ENCODE peak calls at places on chromosome 1, in nine cellular contexts. One of them, this sample, is unnamed.

GRCh38 chr1:150971583-150972416 is 2.8 kb downstream of the CERS2 start:
- DNase-seq in lung: peak
- DNase-seq in thoracic aorta: no peak
- DNase-seq in aorta: peak
- DNase-seq in DND-41: no peak
- DNase-seq in caudate nucleus: no peak
- DNase-seq in A549: no peak
- DNase-seq in iPS DF 6.9: no peak
- DNase-seq in Peyer's patch: no peak
- DNase-seq in this sample: no peak

GRCh38 chr1:55053265-55053954 is 14.1 kb downstream of the PCSK9 start:
- DNase-seq in A549: no peak
- DNase-seq in caudate nucleus: no peak
- DNase-seq in thoracic aorta: no peak
- DNase-seq in iPS DF 6.9: no peak
- DNase-seq in Peyer's patch: no peak
- DNase-seq in lung: peak
- DNase-seq in DND-41: no peak
- DNase-seq in aorta: no peak
- DNase-seq in this sample: no peak

GRCh38 chr1:169108897-169109560 is 2.5 kb downstream of the ATP1B1 start:
- DNase-seq in caudate nucleus: no peak
- DNase-seq in lung: no peak
- DNase-seq in aorta: no peak
- DNase-seq in iPS DF 6.9: no peak
- DNase-seq in A549: no peak
- DNase-seq in thoracic aorta: no peak
- DNase-seq in Peyer's patch: no peak
- DNase-seq in DND-41: no peak
- DNase-seq in this sample: no peak

GRCh38 chr1:71311396-71311795 is 230.6 kb upstream of the ZRANB2 start:
- DNase-seq in thoracic aorta: no peak
- DNase-seq in aorta: no peak
- DNase-seq in DND-41: no peak
- DNase-seq in A549: no peak
- DNase-seq in caudate nucleus: no peak
- DNase-seq in Peyer's patch: no peak
- DNase-seq in lung: no peak
- DNase-seq in iPS DF 6.9: no peak
- DNase-seq in this sample: no peak

GRCh38 chr1:228370439-228370940 is 36.1 kb downstream of the TRIM11 start:
- DNase-seq in aorta: peak
- DNase-seq in iPS DF 6.9: no peak
- DNase-seq in DND-41: no peak
- DNase-seq in thoracic aorta: no peak
- DNase-seq in A549: no peak
- DNase-seq in caudate nucleus: no peak
- DNase-seq in lung: no peak
- DNase-seq in Peyer's patch: no peak
- DNase-seq in this sample: no peak

GRCh38 chr1:57327331-57327730 is 96.5 kb downstream of the DAB1 start:
- DNase-seq in aorta: no peak
- DNase-seq in Peyer's patch: no peak
- DNase-seq in thoracic aorta: no peak
- DNase-seq in A549: no peak
- DNase-seq in caudate nucleus: no peak
- DNase-seq in DND-41: no peak
- DNase-seq in iPS DF 6.9: no peak
- DNase-seq in lung: no peak
- DNase-seq in this sample: no peak

GRCh38 chr1:165910764-165911421 is 83.5 kb downstream of the UCK2 start:
- DNase-seq in thoracic aorta: no peak
- DNase-seq in aorta: peak
- DNase-seq in A549: no peak
- DNase-seq in DND-41: no peak
- DNase-seq in iPS DF 6.9: no peak
- DNase-seq in lung: no peak
- DNase-seq in Peyer's patch: no peak
- DNase-seq in caudate nucleus: no peak
- DNase-seq in this sample: no peak

GRCh38 chr1:17273096-17273495 is 24.2 kb downstream of the PADI3 start:
- DNase-seq in aorta: no peak
- DNase-seq in thoracic aorta: no peak
- DNase-seq in lung: no peak
- DNase-seq in caudate nucleus: no peak
- DNase-seq in A549: no peak
- DNase-seq in DND-41: no peak
- DNase-seq in iPS DF 6.9: no peak
- DNase-seq in Peyer's patch: no peak
- DNase-seq in this sample: no peak

GRCh38 chr1:21885236-21886037 is 51.7 kb downstream of the HSPG2 start:
- DNase-seq in iPS DF 6.9: no peak
- DNase-seq in aorta: peak
- DNase-seq in caudate nucleus: no peak
- DNase-seq in A549: no peak
- DNase-seq in thoracic aorta: no peak
- DNase-seq in Peyer's patch: no peak
- DNase-seq in DND-41: no peak
- DNase-seq in lung: no peak
- DNase-seq in this sample: no peak

GRCh38 chr1:205345761-205346160 is 11.0 kb downstream of the KLHDC8A start:
- DNase-seq in lung: no peak
- DNase-seq in thoracic aorta: no peak
- DNase-seq in A549: no peak
- DNase-seq in DND-41: no peak
- DNase-seq in iPS DF 6.9: no peak
- DNase-seq in caudate nucleus: no peak
- DNase-seq in aorta: no peak
- DNase-seq in Peyer's patch: no peak
- DNase-seq in this sample: no peak

GRCh38 chr1:231460614-231461013 is 38.5 kb upstream of the EGLN1 start:
- DNase-seq in iPS DF 6.9: no peak
- DNase-seq in caudate nucleus: no peak
- DNase-seq in aorta: no peak
- DNase-seq in lung: no peak
- DNase-seq in Peyer's patch: no peak
- DNase-seq in A549: no peak
- DNase-seq in thoracic aorta: no peak
- DNase-seq in DND-41: peak
- DNase-seq in this sample: no peak

GRCh38 chr1:210200090-210200736 is 32.4 kb upstream of the SERTAD4 start:
- DNase-seq in lung: no peak
- DNase-seq in A549: no peak
- DNase-seq in iPS DF 6.9: no peak
- DNase-seq in caudate nucleus: no peak
- DNase-seq in DND-41: no peak
- DNase-seq in thoracic aorta: no peak
- DNase-seq in aorta: no peak
- DNase-seq in Peyer's patch: no peak
- DNase-seq in this sample: no peak

GRCh38 chr1:196063952-196064351 is 544.3 kb downstream of the KCNT2 start:
- DNase-seq in thoracic aorta: no peak
- DNase-seq in Peyer's patch: no peak
- DNase-seq in lung: no peak
- DNase-seq in A549: no peak
- DNase-seq in iPS DF 6.9: no peak
- DNase-seq in aorta: no peak
- DNase-seq in caudate nucleus: no peak
- DNase-seq in DND-41: no peak
- DNase-seq in this sample: no peak

GRCh38 chr1:237851209-237851845 is 39.4 kb downstream of the ZP4 start:
- DNase-seq in aorta: no peak
- DNase-seq in thoracic aorta: no peak
- DNase-seq in Peyer's patch: no peak
- DNase-seq in caudate nucleus: peak
- DNase-seq in lung: no peak
- DNase-seq in DND-41: peak
- DNase-seq in iPS DF 6.9: peak
- DNase-seq in A549: peak
- DNase-seq in this sample: no peak

GRCh38 chr1:67463298-67463960 is 33.2 kb upstream of the SERBP1 start:
- DNase-seq in caudate nucleus: peak
- DNase-seq in iPS DF 6.9: no peak
- DNase-seq in A549: no peak
- DNase-seq in aorta: no peak
- DNase-seq in Peyer's patch: no peak
- DNase-seq in thoracic aorta: no peak
- DNase-seq in lung: no peak
- DNase-seq in DND-41: no peak
- DNase-seq in this sample: no peak

DNA sequence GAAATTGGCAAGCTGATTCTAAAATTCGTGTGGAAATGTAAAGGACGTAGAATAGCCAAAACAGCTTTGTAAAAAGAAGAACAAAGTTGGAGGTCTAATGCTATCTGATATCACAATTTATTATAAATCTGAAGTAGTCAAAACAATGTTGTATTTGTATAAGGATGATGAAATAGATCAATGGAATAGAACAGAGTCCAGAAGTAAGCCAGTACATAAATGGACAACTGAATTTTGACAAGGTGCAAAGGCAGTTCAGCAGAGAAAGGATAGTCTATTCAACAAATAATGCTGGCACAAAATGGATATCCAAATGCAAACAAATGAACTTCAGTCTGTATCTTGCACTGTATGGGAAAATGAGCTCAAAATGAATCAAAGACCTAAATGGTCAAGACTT is 20.2 kb downstream of the RALGPS2 start:
- DNase-seq in iPS DF 6.9: no peak
- DNase-seq in A549: no peak
- DNase-seq in lung: no peak
- DNase-seq in Peyer's patch: no peak
- DNase-seq in aorta: no peak
- DNase-seq in caudate nucleus: no peak
- DNase-seq in DND-41: no peak
- DNase-seq in thoracic aorta: no peak
- DNase-seq in this sample: no peak
- H3K27ac ChIP-seq in iPS DF 6.9: no peak
- H3K27ac ChIP-seq in A549: no peak
- H3K27ac ChIP-seq in lung: no peak
- H3K27ac ChIP-seq in Peyer's patch: no peak
- H3K27ac ChIP-seq in aorta: no peak
- H3K27ac ChIP-seq in caudate nucleus: no peak
- H3K27ac ChIP-seq in DND-41: no peak
- H3K27ac ChIP-seq in thoracic aorta: no peak
- H3K27ac ChIP-seq in this sample: no peak

GRCh38 chr1:201918343-201918742 is 28.0 kb downstream of the LMOD1 start:
- DNase-seq in caudate nucleus: no peak
- DNase-seq in iPS DF 6.9: no peak
- DNase-seq in A549: no peak
- DNase-seq in DND-41: no peak
- DNase-seq in aorta: no peak
- DNase-seq in Peyer's patch: no peak
- DNase-seq in thoracic aorta: no peak
- DNase-seq in lung: no peak
- DNase-seq in this sample: no peak
- H3K27ac ChIP-seq in caudate nucleus: no peak
- H3K27ac ChIP-seq in iPS DF 6.9: no peak
- H3K27ac ChIP-seq in A549: peak
- H3K27ac ChIP-seq in DND-41: no peak
- H3K27ac ChIP-seq in aorta: peak
- H3K27ac ChIP-seq in Peyer's patch: peak
- H3K27ac ChIP-seq in thoracic aorta: peak
- H3K27ac ChIP-seq in lung: peak
- H3K27ac ChIP-seq in this sample: no peak

GRCh38 chr1:84497631-84498278 is 8.4 kb upstream of the SPATA1 start:
- DNase-seq in iPS DF 6.9: no peak
- DNase-seq in Peyer's patch: no peak
- DNase-seq in thoracic aorta: no peak
- DNase-seq in caudate nucleus: no peak
- DNase-seq in A549: no peak
- DNase-seq in lung: no peak
- DNase-seq in DND-41: no peak
- DNase-seq in aorta: no peak
- DNase-seq in this sample: no peak
- H3K27ac ChIP-seq in iPS DF 6.9: no peak
- H3K27ac ChIP-seq in Peyer's patch: no peak
- H3K27ac ChIP-seq in thoracic aorta: no peak
- H3K27ac ChIP-seq in caudate nucleus: no peak
- H3K27ac ChIP-seq in A549: no peak
- H3K27ac ChIP-seq in lung: no peak
- H3K27ac ChIP-seq in DND-41: no peak
- H3K27ac ChIP-seq in aorta: no peak
- H3K27ac ChIP-seq in this sample: no peak

GRCh38 chr1:94714152-94714551 is 106.0 kb upstream of the SLC44A3 start:
- DNase-seq in iPS DF 6.9: no peak
- DNase-seq in lung: no peak
- DNase-seq in Peyer's patch: no peak
- DNase-seq in A549: no peak
- DNase-seq in caudate nucleus: no peak
- DNase-seq in aorta: no peak
- DNase-seq in thoracic aorta: no peak
- DNase-seq in DND-41: no peak
- DNase-seq in this sample: no peak

GRCh38 chr1:94716966-94717365 is 103.2 kb upstream of the SLC44A3 start:
- DNase-seq in thoracic aorta: no peak
- DNase-seq in A549: no peak
- DNase-seq in lung: no peak
- DNase-seq in caudate nucleus: no peak
- DNase-seq in aorta: no peak
- DNase-seq in Peyer's patch: no peak
- DNase-seq in DND-41: no peak
- DNase-seq in iPS DF 6.9: no peak
- DNase-seq in this sample: no peak

GRCh38 chr1:94713472-94714141 is 106.5 kb upstream of the SLC44A3 start:
- DNase-seq in lung: peak
- DNase-seq in aorta: peak
- DNase-seq in iPS DF 6.9: peak
- DNase-seq in Peyer's patch: peak
- DNase-seq in A549: peak
- DNase-seq in DND-41: no peak
- DNase-seq in caudate nucleus: no peak
- DNase-seq in thoracic aorta: peak
- DNase-seq in this sample: peak

GRCh38 chr1:94715311-94715710 is 104.8 kb upstream of the SLC44A3 start:
- DNase-seq in aorta: no peak
- DNase-seq in caudate nucleus: no peak
- DNase-seq in DND-41: peak
- DNase-seq in lung: no peak
- DNase-seq in iPS DF 6.9: no peak
- DNase-seq in thoracic aorta: no peak
- DNase-seq in A549: no peak
- DNase-seq in Peyer's patch: no peak
- DNase-seq in this sample: no peak

GRCh38 chr1:94714552-94714951 is 105.6 kb upstream of the SLC44A3 start:
- DNase-seq in lung: no peak
- DNase-seq in A549: no peak
- DNase-seq in aorta: no peak
- DNase-seq in caudate nucleus: no peak
- DNase-seq in Peyer's patch: no peak
- DNase-seq in thoracic aorta: no peak
- DNase-seq in iPS DF 6.9: no peak
- DNase-seq in DND-41: no peak
- DNase-seq in this sample: no peak
- H3K27ac ChIP-seq in lung: no peak
- H3K27ac ChIP-seq in A549: peak
- H3K27ac ChIP-seq in aorta: no peak
- H3K27ac ChIP-seq in caudate nucleus: no peak
- H3K27ac ChIP-seq in Peyer's patch: no peak
- H3K27ac ChIP-seq in thoracic aorta: no peak
- H3K27ac ChIP-seq in iPS DF 6.9: no peak
- H3K27ac ChIP-seq in DND-41: peak
- H3K27ac ChIP-seq in this sample: peak

This sample was measured in epithelial cell of prostate.